ENCODE peak calls at places on chromosomes 13 and 19, in five cellular contexts. V, G, N, C and Z are unnamed samples.

GRCh38 chr19:32570081-32570785 is 10.8 kb upstream of the PDCD5 start:
- DNase-seq in V (no peak), G (peak; percentile 57), N (peak; percentile 62), C (peak; percentile 44), Z (peak; percentile 51)

GRCh38 chr13:44407891-44408290 is 34.3 kb downstream of the SERP2 start:
- DNase-seq in V (no peak), G (no peak), N (no peak), C (no peak), Z (no peak)

GRCh38 chr13:99617474-99618255 is 116.4 kb downstream of the TM9SF2 start:
- DNase-seq in V (peak; percentile 30), G (peak; percentile 38), N (no peak), C (no peak), Z (peak; percentile 43)

GRCh38 chr19:57813919-57814504 is 701 bp downstream of the ZNF552 start:
- DNase-seq in V (no peak), G (no peak), N (no peak), C (no peak), Z (no peak)

GRCh38 chr19:28575816-28576215 is 637.1 kb downstream of the UQCRFS1 start:
- DNase-seq in V (no peak), G (no peak), N (no peak), C (no peak), Z (no peak)

GRCh38 chr13:73000027-73000674 is 58.7 kb upstream of the KLF5 start:
- DNase-seq in V (no peak), G (peak; percentile 19), N (no peak), C (no peak), Z (no peak)

GRCh38 chr13:86960876-86961275 is 710.3 kb upstream of the SLITRK5 start:
- DNase-seq in V (no peak), G (peak; percentile 33), N (no peak), C (no peak), Z (no peak)

GRCh38 chr19:58531052-58531600 is 11.5 kb upstream of the ZBTB45 start:
- DNase-seq in V (no peak), G (no peak), N (no peak), C (no peak), Z (no peak)

GRCh38 chr13:80989241-80989640 is 648.3 kb upstream of the SPRY2 start:
- DNase-seq in V (no peak), G (no peak), N (no peak), C (no peak), Z (no peak)

GRCh38 chr13:40194204-40194806 is 472.1 kb downstream of the FOXO1 start:
- DNase-seq in V (no peak), G (no peak), N (no peak), C (no peak), Z (no peak)

GRCh38 chr13:49400755-49401659 is 42.9 kb downstream of the CAB39L start:
- DNase-seq in V (no peak), G (peak; percentile 87), N (no peak), C (peak; percentile 40), Z (peak; percentile 48)

GRCh38 chr13:108102771-108103170 is 112.6 kb downstream of the LIG4 start:
- DNase-seq in V (no peak), G (no peak), N (no peak), C (no peak), Z (no peak)

GRCh38 chr13:83536941-83537340 is 345.3 kb downstream of the SLITRK1 start:
- DNase-seq in V (no peak), G (no peak), N (no peak), C (no peak), Z (no peak)

GRCh38 chr19:28021316-28022185 is 1191.4 kb downstream of the UQCRFS1 start:
- DNase-seq in V (no peak), G (no peak), N (no peak), C (no peak), Z (no peak)

GRCh38 chr19:32829345-32829896 is 40.1 kb downstream of the SLC7A9 start:
- DNase-seq in V (no peak), G (no peak), N (no peak), C (no peak), Z (no peak)

GRCh38 chr19:37306383-37306963 is 64.4 kb upstream of the ZNF527 start:
- DNase-seq in V (no peak), G (no peak), N (no peak), C (no peak), Z (no peak)

GRCh38 chr19:37304190-37304883 is 66.6 kb upstream of the ZNF527 start:
- DNase-seq in V (no peak), G (no peak), N (peak; percentile 50), C (peak; percentile 66), Z (peak; percentile 50)

GRCh38 chr19:37304884-37305255 is 66.0 kb upstream of the ZNF527 start:
- DNase-seq in V (no peak), G (no peak), N (no peak), C (no peak), Z (no peak)

GRCh38 chr19:37313335-37313627 is 57.6 kb upstream of the ZNF527 start:
- DNase-seq in V (no peak), G (no peak), N (no peak), C (no peak), Z (no peak)

DNA sequence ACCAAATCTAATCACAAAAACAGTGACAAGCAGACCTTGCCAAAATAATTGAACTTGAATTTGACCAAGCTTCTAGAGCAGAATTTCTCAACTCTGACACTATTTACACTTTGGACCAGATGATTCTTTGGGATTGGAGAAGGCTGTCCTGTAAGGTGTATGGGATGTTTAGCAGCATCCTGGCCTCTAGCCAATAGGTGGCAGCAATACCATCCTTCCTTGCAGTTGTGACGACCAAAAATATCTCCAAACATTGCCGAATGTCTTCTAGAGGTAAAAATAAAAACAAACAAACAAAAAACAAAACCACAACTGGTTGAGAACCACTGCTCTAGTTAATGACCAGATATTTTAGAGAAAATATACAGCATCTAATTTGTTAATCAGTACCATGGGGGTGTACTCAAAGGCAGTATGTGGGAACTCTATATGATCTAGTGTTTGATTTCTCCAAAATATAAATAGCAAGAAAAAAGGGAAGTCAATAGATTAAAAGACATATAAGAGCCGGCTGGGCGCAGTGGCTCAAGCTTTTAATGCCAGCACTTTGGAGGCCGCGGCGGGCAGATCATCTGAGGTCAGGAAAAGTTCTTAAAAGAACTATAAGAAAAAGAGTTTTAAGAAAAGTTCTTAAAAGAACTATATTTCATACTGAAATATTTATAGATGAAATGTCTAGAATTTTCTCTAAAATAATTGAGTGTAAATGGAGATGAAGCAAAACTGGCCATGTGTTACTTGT is 60.9 kb upstream of the ZNF527 start:
- DNase-seq in V (no peak), G (no peak), N (no peak), C (no peak), Z (no peak)
- TF ChIP-seq CTCF in V (no peak), G (no peak), N (no peak), C (no peak), Z (no peak)

GRCh38 chr19:47749326-47749725 is 4.0 kb downstream of the NOP53 start:
- DNase-seq in V (no peak), G (no peak), N (no peak), C (no peak), Z (no peak)

GRCh38 chr19:47741544-47742125 is 3.7 kb upstream of the NOP53 start:
- DNase-seq in V (no peak), G (no peak), N (no peak), C (no peak), Z (no peak)

GRCh38 chr19:47742636-47743035 is 2.7 kb upstream of the NOP53 start:
- DNase-seq in V (no peak), G (no peak), N (no peak), C (no peak), Z (peak; percentile 57)

GRCh38 chr19:47740866-47741519 is 4.4 kb upstream of the NOP53 start:
- DNase-seq in V (no peak), G (no peak), N (peak; percentile 61), C (peak; percentile 30), Z (peak; percentile 40)

GRCh38 chr19:47745010-47745901 is at the start of gene NOP53:
- DNase-seq in V (peak; percentile 96), G (peak; percentile 96), N (peak; percentile 96), C (peak; percentile 99), Z (peak; percentile 98)
- TF ChIP-seq POLR2A in V (peak; percentile 65), G (peak; percentile 90), N (peak; percentile 87), C (peak; percentile 91), Z (peak; percentile 68)

GRCh38 chr19:48363810-48364563 is at the start of the genes SYNGR4 and TMEM143:
- DNase-seq in V (peak; percentile 94), G (peak; percentile 99), N (peak; percentile 98), C (peak; percentile 100), Z (peak; percentile 98)
- TF ChIP-seq CTCF in V (no peak), G (no peak), N (no peak), C (no peak), Z (no peak)

DNA sequence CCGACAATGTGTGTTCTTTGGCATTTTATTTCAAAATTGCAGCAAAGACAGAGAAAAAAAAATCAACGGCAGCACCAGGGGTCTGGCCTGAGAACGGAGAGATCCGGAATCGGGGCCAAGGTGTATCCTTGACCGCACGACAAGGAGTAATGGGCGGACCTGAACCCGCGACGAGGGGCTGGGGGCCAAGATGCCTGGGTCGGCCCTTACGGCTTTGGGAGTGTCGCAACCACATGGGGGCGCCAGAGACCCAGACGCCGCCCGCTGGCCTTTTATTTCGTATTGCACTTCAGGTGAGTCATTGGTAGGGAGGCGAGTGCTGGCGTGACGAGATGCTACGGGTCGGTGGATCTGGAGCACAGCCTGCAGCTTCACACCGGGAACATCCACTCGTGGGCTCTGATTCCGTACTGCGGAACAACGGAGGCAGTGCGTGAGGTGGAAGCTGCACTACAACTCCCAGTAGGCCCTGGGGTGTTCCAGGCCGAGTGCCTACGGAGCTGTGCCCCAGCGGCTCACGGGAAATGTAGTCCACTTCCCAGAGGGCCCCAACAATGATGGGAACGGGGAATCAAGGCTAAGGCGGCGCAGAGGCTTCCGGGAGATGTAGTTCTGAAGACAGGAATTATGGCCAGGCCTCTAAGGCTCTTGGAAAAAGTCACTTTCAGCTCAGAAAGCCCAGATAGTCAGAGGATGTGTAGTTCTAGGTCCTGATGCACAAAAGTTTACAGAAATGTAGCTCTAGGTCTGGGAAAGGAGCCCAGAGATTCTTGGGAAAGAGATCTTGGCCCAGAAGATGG is 15.6 kb downstream of the BCAT2 start:
- DNase-seq in V (peak; percentile 81), G (peak; percentile 92), N (peak; percentile 91), C (peak; percentile 94), Z (peak; percentile 92)
- TF ChIP-seq POLR2A in V (peak; percentile 8), G (no peak), N (no peak), C (peak; percentile 23), Z (peak; percentile 58)

GRCh38 chr19:50460161-50460765 is 16.0 kb upstream of the EMC10 start:
- DNase-seq in V (no peak), G (peak; percentile 50), N (no peak), C (no peak), Z (no peak)
- TF ChIP-seq CTCF in V (no peak), G (no peak), N (no peak), C (no peak), Z (no peak)

GRCh38 chr19:10717356-10718204 is at the start of gene DNM2:
- DNase-seq in V (peak; percentile 96), G (peak; percentile 100), N (peak; percentile 99), C (peak; percentile 99), Z (peak; percentile 99)
- TF ChIP-seq POLR2A in V (peak; percentile 46), G (no peak), N (peak; percentile 64), C (peak; percentile 60), Z (peak; percentile 48)